ENCODE peak calls at places on chromosomes 3 and 15, in five cellular contexts. One of them, this sample, is unnamed.

GRCh38 chr3:13950042-13950441 is 70.2 kb upstream of the WNT7A start:
- DNase-seq in iPS DF 6.9: no peak
- DNase-seq in cardiac fibroblast: no peak
- DNase-seq in EL: no peak
- DNase-seq in endothelial cell: no peak
- DNase-seq in this sample: no peak

GRCh38 chr3:46845860-46846623 is 17.2 kb downstream of the MYL3 start:
- DNase-seq in iPS DF 6.9: peak
- DNase-seq in EL: peak
- DNase-seq in endothelial cell: peak
- DNase-seq in cardiac fibroblast: peak
- DNase-seq in this sample: peak

GRCh38 chr3:139675327-139675726 is 2.4 kb downstream of the NMNAT3 start:
- DNase-seq in iPS DF 6.9: no peak
- DNase-seq in cardiac fibroblast: no peak
- DNase-seq in EL: no peak
- DNase-seq in endothelial cell: no peak
- DNase-seq in this sample: no peak

GRCh38 chr3:126295407-126295939 is 61.7 kb downstream of the KLF15 start:
- DNase-seq in cardiac fibroblast: no peak
- DNase-seq in EL: no peak
- DNase-seq in endothelial cell: no peak
- DNase-seq in iPS DF 6.9: no peak
- DNase-seq in this sample: no peak

GRCh38 chr3:150520408-150520807 is 25.9 kb downstream of the SERP1 start:
- DNase-seq in iPS DF 6.9: no peak
- DNase-seq in EL: no peak
- DNase-seq in endothelial cell: no peak
- DNase-seq in cardiac fibroblast: no peak
- DNase-seq in this sample: no peak

GRCh38 chr3:44045476-44046275 is 196.0 kb upstream of the TOPAZ1 start:
- DNase-seq in endothelial cell: no peak
- DNase-seq in EL: peak
- DNase-seq in cardiac fibroblast: no peak
- DNase-seq in iPS DF 6.9: no peak
- DNase-seq in this sample: no peak

GRCh38 chr3:113769551-113769950 is 22.7 kb downstream of the ATP6V1A start:
- DNase-seq in iPS DF 6.9: no peak
- DNase-seq in endothelial cell: no peak
- DNase-seq in cardiac fibroblast: peak
- DNase-seq in EL: peak
- DNase-seq in this sample: no peak

GRCh38 chr3:2156244-2156847 is 57.7 kb downstream of the CNTN4 start:
- DNase-seq in EL: no peak
- DNase-seq in iPS DF 6.9: peak
- DNase-seq in endothelial cell: no peak
- DNase-seq in cardiac fibroblast: no peak
- DNase-seq in this sample: no peak

GRCh38 chr3:76310059-76310458 is 524.7 kb upstream of the ZNF717 start:
- DNase-seq in endothelial cell: no peak
- DNase-seq in EL: no peak
- DNase-seq in iPS DF 6.9: no peak
- DNase-seq in cardiac fibroblast: no peak
- DNase-seq in this sample: no peak

GRCh38 chr3:197298858-197299854 is 744 bp upstream of the DLG1 start:
- DNase-seq in cardiac fibroblast: no peak
- DNase-seq in iPS DF 6.9: no peak
- DNase-seq in endothelial cell: peak
- DNase-seq in EL: no peak
- DNase-seq in this sample: no peak

GRCh38 chr15:31256385-31257265 is 70.0 kb upstream of the KLF13 start:
- DNase-seq in endothelial cell: no peak
- DNase-seq in iPS DF 6.9: no peak
- DNase-seq in cardiac fibroblast: no peak
- DNase-seq in EL: no peak
- DNase-seq in this sample: no peak

GRCh38 chr3:42071720-42072582 is 19.2 kb upstream of the TRAK1 start:
- DNase-seq in EL: peak
- DNase-seq in cardiac fibroblast: peak
- DNase-seq in endothelial cell: no peak
- DNase-seq in iPS DF 6.9: no peak
- DNase-seq in this sample: no peak

GRCh38 chr15:69060041-69060481 is 45.6 kb downstream of the NOX5 start:
- DNase-seq in endothelial cell: no peak
- DNase-seq in cardiac fibroblast: no peak
- DNase-seq in EL: no peak
- DNase-seq in iPS DF 6.9: no peak
- DNase-seq in this sample: no peak

GRCh38 chr3:153295906-153296305 is 133.9 kb downstream of the RAP2B start:
- DNase-seq in EL: no peak
- DNase-seq in iPS DF 6.9: no peak
- DNase-seq in endothelial cell: no peak
- DNase-seq in cardiac fibroblast: peak
- DNase-seq in this sample: no peak

This sample was measured in H1.